ENCODE peak calls at places on chromosomes 13 and 19, in six cellular contexts. E, S, P, L, H and U are unnamed samples.

GRCh38 chr19:41097302-41097701 is 9.1 kb downstream of the CYP2A13 start:
- DNase-seq in H (no peak), E (no peak), L (no peak), S (no peak), P (no peak), U (no peak)

GRCh38 chr19:13090511-13091231 is 12.0 kb downstream of the LYL1 start:
- DNase-seq in L (peak), E (no peak), S (no peak), H (no peak), P (no peak), U (no peak)

GRCh38 chr19:13353625-13354024 is 152.7 kb downstream of the CACNA1A start:
- DNase-seq in E (no peak), P (no peak), L (no peak), H (no peak), S (no peak), U (no peak)

GRCh38 chr13:46622918-46623256 is 69.9 kb downstream of the LRCH1 start:
- DNase-seq in P (no peak), E (no peak), S (no peak), H (peak), L (peak), U (no peak)

GRCh38 chr13:46783504-46783903 is 13.5 kb downstream of the ESD start:
- DNase-seq in H (no peak), S (no peak), E (no peak), L (no peak), P (no peak), U (no peak)

GRCh38 chr13:109687559-109688448 is 98.6 kb downstream of the IRS2 start:
- DNase-seq in H (no peak), E (no peak), L (no peak), S (no peak), P (peak), U (no peak)

GRCh38 chr13:106381083-106381482 is 154.4 kb downstream of the EFNB2 start:
- DNase-seq in P (peak), H (no peak), L (no peak), S (no peak), E (no peak), U (no peak)

GRCh38 chr13:19158006-19158405 is 23.6 kb downstream of the TUBA3C start:
- DNase-seq in S (no peak), P (no peak), H (no peak), E (no peak), L (no peak), U (no peak)

GRCh38 chr13:31594056-31594455 is 145.3 kb upstream of the RXFP2 start:
- DNase-seq in H (no peak), S (no peak), E (no peak), L (no peak), P (no peak), U (no peak)

GRCh38 chr13:110028838-110029621 is 242.6 kb upstream of the IRS2 start:
- DNase-seq in L (no peak), H (no peak), S (no peak), E (no peak), P (no peak), U (no peak)

GRCh38 chr19:7978196-7978825 is 27.1 kb downstream of the ELAVL1 start:
- DNase-seq in S (no peak), E (no peak), P (peak), L (no peak), H (peak), U (no peak)

GRCh38 chr13:114095486-114095885 is 36.9 kb downstream of the RASA3 start:
- DNase-seq in E (no peak), S (no peak), P (no peak), L (no peak), H (no peak), U (no peak)

GRCh38 chr13:59566544-59566943 is 597.2 kb downstream of the DIAPH3 start:
- DNase-seq in E (no peak), L (no peak), P (no peak), S (no peak), H (no peak), U (no peak)

GRCh38 chr19:52296400-52296772 is 583 bp upstream of the ZNF480 start:
- DNase-seq in P (no peak), H (no peak), L (no peak), E (no peak), S (no peak), U (no peak)

GRCh38 chr19:41324231-41324702 is 14.3 kb downstream of the CCDC97 start:
- DNase-seq in H (no peak), E (no peak), P (no peak), S (no peak), L (no peak), U (no peak)

GRCh38 chr19:18744019-18744418 is 47.1 kb downstream of the COMP start:
- DNase-seq in H (no peak), E (no peak), L (no peak), S (no peak), P (peak), U (no peak)

DNA sequence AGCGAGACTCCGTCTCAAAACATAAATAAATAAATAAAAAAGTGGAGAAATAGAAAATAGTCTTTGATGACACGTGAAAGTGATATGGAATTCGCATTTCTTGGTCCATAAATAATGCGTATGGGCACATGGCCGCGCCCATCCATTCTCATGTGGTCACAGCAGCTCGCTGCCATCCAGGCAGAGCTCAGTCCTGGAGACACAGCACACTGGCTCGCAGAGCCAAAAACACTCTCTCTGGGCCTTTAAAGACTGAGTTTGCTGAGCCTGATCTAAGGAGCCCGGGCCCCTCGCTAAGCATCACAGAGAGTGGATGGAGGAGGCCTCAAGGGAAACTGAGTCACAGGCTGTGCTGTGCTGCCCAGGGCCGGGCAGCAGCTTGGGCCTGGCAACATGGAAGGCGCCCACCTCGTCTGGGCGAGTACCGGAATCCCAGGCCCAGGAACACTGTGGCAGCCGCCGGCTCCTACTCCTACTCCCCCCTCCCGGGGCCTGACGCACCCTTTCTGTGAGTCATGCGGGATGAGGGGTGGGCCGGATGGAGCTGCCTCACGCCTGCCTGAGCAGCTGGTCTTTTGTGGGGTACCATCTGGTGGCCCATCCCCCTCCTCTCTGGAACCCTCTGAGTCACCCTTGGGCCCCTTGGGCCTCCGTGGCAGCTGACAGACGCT is 28.9 kb upstream of the CACTIN start:
- DNase-seq in S (no peak), P (no peak), L (peak), H (peak), E (no peak), U (no peak)
- H3K4me3 ChIP-seq in S (no peak), P (no peak), L (no peak), H (no peak), E (no peak), U (no peak)

GRCh38 chr13:28529836-28530235 is 34.9 kb upstream of the FLT1 start:
- DNase-seq in L (no peak), P (no peak), E (no peak), H (no peak), S (no peak), U (no peak)

GRCh38 chr13:28532226-28533048 is 37.5 kb upstream of the FLT1 start:
- DNase-seq in P (peak), L (no peak), H (no peak), E (no peak), S (no peak), U (no peak)

GRCh38 chr13:28531195-28531955 is 36.4 kb upstream of the FLT1 start:
- DNase-seq in E (no peak), P (peak), L (no peak), S (no peak), H (no peak), U (no peak)

GRCh38 chr13:28531956-28532225 is 37.0 kb upstream of the FLT1 start:
- DNase-seq in S (no peak), P (no peak), L (no peak), E (no peak), H (no peak), U (no peak)

DNA sequence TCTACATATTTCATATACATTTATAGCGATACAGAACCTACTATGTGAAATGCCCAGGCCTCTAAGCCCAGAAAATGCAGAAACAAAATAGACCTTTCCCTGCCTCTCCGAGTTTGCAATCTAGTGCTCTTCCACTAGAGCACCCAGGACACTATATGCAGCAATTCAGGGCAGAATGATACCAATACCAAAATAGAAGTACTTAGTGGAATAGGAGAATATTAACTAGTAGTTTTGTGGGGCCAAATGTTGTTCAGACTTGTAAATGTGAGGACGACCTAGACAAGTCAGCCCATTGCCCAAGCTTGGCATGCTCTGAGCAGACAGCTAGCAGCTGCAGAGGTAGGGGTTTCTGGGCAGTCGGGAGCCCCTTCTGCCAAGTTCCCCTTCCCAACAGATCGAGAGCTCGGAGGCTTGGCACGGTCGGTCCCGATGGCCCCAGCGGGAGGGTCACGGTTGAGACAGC is 35.8 kb upstream of the FLT1 start:
- DNase-seq in E (no peak), S (no peak), H (no peak), L (no peak), P (no peak), U (peak)
- H3K4me3 ChIP-seq in E (no peak), S (no peak), H (no peak), L (no peak), P (peak), U (peak)

DNA sequence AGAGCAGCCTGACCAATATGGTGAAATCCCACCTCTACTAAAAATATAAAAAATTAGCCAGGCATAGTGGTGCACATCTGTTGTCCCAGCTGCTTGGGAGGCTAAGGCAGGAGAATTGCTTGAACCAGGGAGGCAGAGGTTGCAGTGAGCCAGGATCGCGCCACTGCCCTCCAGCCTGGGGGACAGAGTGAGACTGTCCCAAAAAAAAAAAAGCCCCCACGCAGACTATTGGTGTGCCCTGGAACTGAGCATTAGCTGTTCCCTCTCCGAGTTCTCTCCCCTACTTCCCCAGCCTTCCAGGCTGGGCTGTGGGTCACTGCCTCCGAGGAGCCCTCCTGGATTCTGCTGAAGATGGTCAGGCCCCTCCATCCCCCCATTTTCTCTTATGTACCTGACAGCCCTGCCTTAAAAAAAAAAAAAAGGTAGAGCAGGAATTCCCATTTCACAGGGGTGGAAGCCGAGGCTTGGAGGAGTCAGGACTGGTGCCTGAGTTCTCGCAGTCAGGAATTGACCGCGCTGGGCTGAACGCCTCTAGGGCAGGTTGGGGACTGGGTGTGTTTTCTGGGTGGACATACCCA is 1.9 kb downstream of the ADAT3 start:
- DNase-seq in S (no peak), E (no peak), H (no peak), L (no peak), P (no peak), U (no peak)
- H3K4me3 ChIP-seq in S (no peak), E (peak), H (peak), L (no peak), P (no peak), U (no peak)

DNA sequence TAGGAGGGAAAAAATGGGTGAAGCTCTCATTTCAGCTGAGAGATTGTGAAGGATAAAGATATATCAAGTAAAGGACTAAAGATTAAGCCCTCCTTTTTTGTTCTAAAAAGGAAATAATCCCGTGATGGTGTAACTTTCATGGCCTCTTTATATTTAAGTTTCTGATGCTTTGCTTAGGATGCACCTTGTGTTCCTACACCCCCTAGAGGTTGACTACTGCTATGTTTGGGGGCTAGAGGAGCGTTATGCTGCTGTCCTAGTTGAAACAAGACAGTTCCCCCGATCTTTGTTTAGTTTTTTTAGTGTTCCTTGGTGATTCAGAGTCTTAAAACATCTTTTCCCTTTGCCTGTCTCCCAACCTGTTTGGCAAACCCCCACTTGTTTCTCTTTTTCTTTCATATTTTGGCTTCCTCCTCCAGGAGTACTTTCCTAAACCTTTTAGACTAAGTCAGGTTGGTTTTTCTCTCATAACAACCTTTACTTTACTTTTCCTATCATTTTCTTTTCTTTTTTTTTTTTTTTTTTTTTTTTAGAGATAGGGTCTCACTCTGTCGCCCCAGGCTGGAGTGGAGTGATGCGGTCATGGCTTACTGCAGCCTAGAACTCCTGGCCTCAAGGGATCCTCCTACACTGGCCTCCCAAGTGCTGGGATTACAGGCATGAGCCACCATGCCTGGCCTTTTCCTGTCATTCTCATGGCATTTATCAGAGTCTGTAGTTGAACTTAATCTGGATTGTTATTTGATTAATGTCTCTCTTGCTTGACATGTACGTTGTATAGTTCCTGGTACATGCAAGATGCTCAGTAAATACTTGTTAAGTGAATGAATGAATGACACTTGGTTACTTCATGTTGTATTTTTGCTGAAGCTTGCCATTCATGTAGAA is 2.8 kb downstream of the UBA2 start:
- DNase-seq in E (no peak), S (peak), H (peak), L (peak), P (peak), U (peak)
- H3K4me3 ChIP-seq in E (no peak), S (peak), H (no peak), L (no peak), P (peak), U (peak)

GRCh38 chr13:112692586-112692985 is 2.7 kb downstream of the ATP11A start:
- DNase-seq in H (no peak), S (no peak), L (no peak), P (no peak), E (no peak), U (no peak)

GRCh38 chr13:112692104-112692503 is 2.3 kb downstream of the ATP11A start:
- DNase-seq in P (no peak), L (no peak), H (no peak), E (no peak), S (no peak), U (no peak)

GRCh38 chr13:112696869-112697465 is 7.1 kb downstream of the ATP11A start:
- DNase-seq in H (no peak), L (no peak), S (no peak), E (no peak), P (no peak), U (no peak)

GRCh38 chr13:112696001-112696868 is 6.4 kb downstream of the ATP11A start:
- DNase-seq in L (no peak), S (no peak), H (no peak), E (no peak), P (no peak), U (no peak)

DNA sequence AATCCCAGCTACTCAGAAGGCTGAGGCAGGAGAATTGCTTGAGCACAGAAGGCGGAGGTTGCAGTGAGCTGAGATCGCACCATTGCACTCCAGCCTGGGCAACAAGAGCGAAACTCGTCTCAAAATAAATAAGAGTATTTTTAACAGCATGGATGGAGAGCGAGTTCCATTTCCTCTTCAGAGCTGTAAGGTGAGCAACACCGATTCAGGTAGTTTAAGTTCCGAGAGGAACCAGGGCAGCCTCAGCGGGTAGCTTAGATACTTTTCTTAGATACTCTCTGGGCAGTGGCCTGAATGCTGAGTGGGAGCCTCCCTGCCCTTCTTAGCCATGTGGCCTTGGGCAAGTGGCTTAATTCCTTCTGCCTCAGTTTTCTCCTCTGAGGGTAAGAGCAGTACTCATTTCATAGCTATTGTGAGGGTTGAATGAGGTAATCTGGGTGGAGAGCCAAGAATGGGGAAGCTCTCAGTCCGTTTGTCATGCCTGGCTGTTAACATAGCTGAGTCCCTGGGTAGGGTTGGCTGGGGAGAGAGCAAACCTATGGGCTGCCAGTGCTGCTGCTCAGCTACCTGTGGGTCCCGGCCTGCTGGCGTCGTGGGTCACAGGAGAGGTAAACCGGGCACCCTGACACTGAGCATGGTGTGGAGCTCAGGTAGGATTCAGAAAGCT is 4.1 kb downstream of the ATP11A start:
- DNase-seq in P (peak), E (no peak), S (no peak), L (no peak), H (peak), U (peak)
- H3K4me3 ChIP-seq in P (no peak), E (no peak), S (no peak), L (no peak), H (no peak), U (no peak)

GRCh38 chr19:31261019-31261595 is 88.1 kb downstream of the TSHZ3 start:
- DNase-seq in H (no peak), P (no peak), E (no peak), L (no peak), S (no peak), U (no peak)
- H3K4me3 ChIP-seq in H (no peak), P (no peak), E (no peak), L (no peak), S (no peak), U (no peak)

DNA sequence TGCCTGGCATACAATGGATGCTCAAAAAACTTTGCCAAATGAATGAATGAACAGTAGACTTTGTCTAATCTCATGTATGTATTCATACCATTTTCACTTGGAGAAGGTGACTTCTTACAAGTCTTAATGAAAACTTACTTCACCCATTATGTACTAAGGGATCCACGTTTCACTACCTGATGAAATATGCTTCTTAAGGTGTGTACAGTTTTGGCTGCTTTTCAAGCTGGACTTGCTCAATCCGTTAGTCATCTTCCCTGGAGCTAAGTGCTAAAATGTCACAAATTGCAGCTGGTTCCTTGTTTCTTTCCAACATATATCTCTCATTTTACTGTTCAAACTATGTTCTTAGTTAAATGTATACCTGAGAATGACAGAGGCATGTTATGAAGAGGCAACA is 4.2 kb upstream of the CCNA1 start:
- DNase-seq in S (no peak), H (peak), P (no peak), L (no peak), E (no peak), U (peak)
- H3K4me3 ChIP-seq in S (no peak), H (no peak), P (no peak), L (no peak), E (no peak), U (no peak)

GRCh38 chr19:11887618-11888531 is at the start of gene ZNF69:
- DNase-seq in L (peak), P (peak), S (peak), H (peak), E (peak), U (no peak)

GRCh38 chr19:11890634-11891033 is 3.1 kb downstream of the ZNF69 start:
- DNase-seq in S (no peak), H (no peak), L (no peak), E (no peak), P (no peak), U (no peak)

GRCh38 chr19:11881151-11881800 is 6.3 kb upstream of the ZNF69 start:
- DNase-seq in S (peak), L (peak), H (peak), P (peak), E (peak), U (peak)

GRCh38 chr19:11887247-11887617 is 350 bp upstream of the ZNF69 start:
- DNase-seq in E (no peak), P (no peak), L (peak), H (no peak), S (no peak), U (no peak)
- H3K4me3 ChIP-seq in E (peak), P (peak), L (peak), H (no peak), S (peak), U (no peak)